ENCODE peak calls at places on chromosomes 11 and 22, in nine cellular contexts. N, Y, I, P, O, A, J, D and B are unnamed samples.

GRCh38 chr11:59172345-59173079 is 580 bp downstream of the DTX4 start:
- DNase-seq in D (no peak), J (peak), N (peak), Y (no peak), A (no peak), O (peak), P (peak), I (peak), B (no peak)

GRCh38 chr22:31572939-31573338 is 76.6 kb downstream of the SFI1 start:
- DNase-seq in I (no peak), A (no peak), P (no peak), O (no peak), D (no peak), J (no peak), N (no peak), Y (no peak), B (no peak)

GRCh38 chr22:30308518-30309230 is 18.1 kb downstream of the TBC1D10A start:
- DNase-seq in A (no peak), P (no peak), D (no peak), J (no peak), N (peak), O (no peak), I (no peak), Y (peak), B (no peak)

GRCh38 chr11:13110929-13111812 is 102.1 kb downstream of the RASSF10 start:
- DNase-seq in J (no peak), N (peak), A (no peak), P (no peak), Y (no peak), D (no peak), O (no peak), I (no peak), B (no peak)

GRCh38 chr11:2769409-2769778 is 69.6 kb upstream of the KCNQ1OT1 start:
- DNase-seq in D (peak), N (no peak), Y (no peak), I (no peak), J (no peak), A (no peak), O (no peak), P (no peak), B (no peak)

GRCh38 chr22:33519140-33519973 is 400.9 kb downstream of the LARGE1 start:
- DNase-seq in J (no peak), Y (no peak), O (no peak), N (no peak), D (no peak), I (peak), A (peak), P (no peak), B (no peak)

GRCh38 chr11:124222407-124222806 is 18.5 kb upstream of the OR8G1 start:
- DNase-seq in P (no peak), Y (no peak), I (no peak), J (no peak), O (no peak), N (no peak), A (no peak), D (no peak), B (no peak)

GRCh38 chr22:31616315-31616980 is 45.6 kb downstream of the PISD start:
- DNase-seq in J (no peak), D (no peak), N (peak), A (no peak), P (no peak), Y (no peak), O (no peak), I (no peak), B (no peak)

GRCh38 chr11:62402226-62402625 is 16.6 kb upstream of the SCGB1A1 start:
- DNase-seq in Y (peak), J (peak), D (peak), I (peak), O (no peak), A (no peak), N (peak), P (no peak), B (peak)

GRCh38 chr11:17766590-17766989 is 32.0 kb downstream of the KCNC1 start:
- DNase-seq in J (no peak), O (no peak), A (no peak), N (no peak), I (no peak), P (peak), Y (no peak), D (no peak), B (no peak)

GRCh38 chr22:47779474-47779873 is 1017.0 kb downstream of the TBC1D22A start:
- DNase-seq in D (no peak), A (no peak), J (no peak), I (no peak), P (no peak), N (no peak), Y (no peak), O (no peak), B (no peak)

GRCh38 chr11:42770444-42771065 is 541.2 kb upstream of the API5 start:
- DNase-seq in Y (no peak), N (no peak), I (no peak), A (peak), J (no peak), P (no peak), O (no peak), D (no peak), B (no peak)

GRCh38 chr11:117002639-117003305 is 95.5 kb downstream of the SIK3 start:
- DNase-seq in P (no peak), A (no peak), D (no peak), J (no peak), N (no peak), I (no peak), Y (no peak), O (no peak), B (no peak)

GRCh38 chr11:64867748-64868462 is 10.5 kb downstream of the EHD1 start:
- DNase-seq in Y (no peak), P (no peak), O (no peak), D (no peak), I (no peak), J (no peak), A (no peak), N (peak), B (no peak)

GRCh38 chr11:3215346-3216026 is 3.1 kb downstream of the MRGPRG start:
- DNase-seq in Y (peak), I (no peak), O (no peak), A (no peak), N (peak), J (no peak), D (peak), P (peak), B (no peak)

GRCh38 chr11:69108030-69108429 is 47.7 kb upstream of the SMIM38 start:
- DNase-seq in J (no peak), O (no peak), Y (no peak), A (no peak), P (peak), I (no peak), D (no peak), N (no peak), B (no peak)

GRCh38 chr11:72568861-72569260 is 105.4 kb downstream of the PDE2A start:
- DNase-seq in D (no peak), A (no peak), Y (no peak), P (no peak), I (no peak), N (no peak), O (no peak), J (no peak), B (peak)

GRCh38 chr22:41177040-41177625 is 28.0 kb upstream of the L3MBTL2 start:
- DNase-seq in D (no peak), P (no peak), Y (no peak), O (no peak), A (no peak), J (no peak), I (no peak), N (peak), B (no peak)

GRCh38 chr22:37304595-37305343 is 22.5 kb downstream of the CYTH4 start:
- DNase-seq in D (no peak), Y (no peak), N (no peak), O (no peak), I (no peak), J (no peak), A (no peak), P (no peak), B (no peak)

GRCh38 chr11:123560001-123560400 is 94.4 kb downstream of the SCN3B start:
- DNase-seq in J (no peak), D (no peak), O (no peak), I (peak), P (peak), A (no peak), Y (peak), N (peak), B (no peak)

GRCh38 chr11:72831521-72832300 is 17.5 kb downstream of the ATG16L2 start:
- DNase-seq in J (peak), N (peak), A (peak), I (peak), O (peak), D (peak), P (peak), Y (peak), B (peak)

GRCh38 chr11:20452585-20452984 is 65.1 kb downstream of the PRMT3 start:
- DNase-seq in N (no peak), J (no peak), A (no peak), P (no peak), I (no peak), D (no peak), O (no peak), Y (no peak), B (no peak)

GRCh38 chr11:1308745-1309497 is 511 bp downstream of the TOLLIP start:
- DNase-seq in A (no peak), N (no peak), P (peak), Y (no peak), O (no peak), D (peak), J (no peak), I (no peak), B (no peak)

GRCh38 chr11:36240746-36241295 is 48.4 kb downstream of the COMMD9 start:
- DNase-seq in N (no peak), P (no peak), I (no peak), O (no peak), D (no peak), A (no peak), Y (no peak), J (no peak), B (no peak)

GRCh38 chr11:2097998-2098690 is 41.0 kb downstream of the IGF2 start:
- DNase-seq in A (no peak), O (no peak), J (no peak), N (no peak), I (no peak), D (peak), Y (peak), P (no peak), B (no peak)

GRCh38 chr11:68692115-68692514 is 7.8 kb downstream of the GAL start:
- DNase-seq in D (no peak), N (no peak), O (no peak), P (no peak), I (no peak), J (no peak), A (no peak), Y (peak), B (no peak)

GRCh38 chr22:37953062-37953436 is 352 bp downstream of the C22orf23 start:
- DNase-seq in P (no peak), N (no peak), A (no peak), D (no peak), J (no peak), O (no peak), Y (no peak), I (no peak), B (no peak)

GRCh38 chr11:70546179-70546940 is 148.0 kb downstream of the CTTN start:
- DNase-seq in I (no peak), N (no peak), P (peak), D (no peak), J (no peak), Y (no peak), O (no peak), A (no peak), B (no peak)

GRCh38 chr11:94563176-94563847 is 3.9 kb upstream of the PIWIL4 start:
- DNase-seq in A (no peak), Y (no peak), D (no peak), J (no peak), I (no peak), O (no peak), P (no peak), N (no peak), B (no peak)

GRCh38 chr11:62337682-62338181 is 484 bp downstream of the ASRGL1 start:
- DNase-seq in J (no peak), P (peak), I (peak), Y (no peak), A (no peak), N (peak), O (no peak), D (peak), B (no peak)

GRCh38 chr11:110772863-110773262 is 60.6 kb upstream of the ARHGAP20 start:
- DNase-seq in N (no peak), O (no peak), P (no peak), J (no peak), Y (no peak), D (no peak), A (no peak), I (no peak), B (no peak)

GRCh38 chr11:103582351-103582909 is 454.0 kb upstream of the DDI1 start:
- DNase-seq in A (no peak), N (no peak), J (no peak), I (no peak), O (no peak), P (no peak), Y (no peak), D (no peak), B (no peak)

GRCh38 chr11:88036701-88037100 is 138.5 kb downstream of the RAB38 start:
- DNase-seq in A (no peak), O (no peak), Y (no peak), I (no peak), D (no peak), N (no peak), J (no peak), P (no peak), B (no peak)

GRCh38 chr22:26887916-26888315 is 230.5 kb downstream of the MIAT start:
- DNase-seq in N (no peak), P (no peak), J (no peak), Y (no peak), D (no peak), I (no peak), O (no peak), A (no peak), B (no peak)

GRCh38 chr11:58711832-58712231 is 19.9 kb downstream of the GLYAT start:
- DNase-seq in I (no peak), Y (no peak), O (no peak), A (no peak), J (no peak), N (no peak), P (no peak), D (no peak), B (no peak)

GRCh38 chr11:1251236-1251770 is 28.4 kb downstream of the MUC5B start:
- DNase-seq in P (no peak), O (no peak), N (peak), J (no peak), I (no peak), A (no peak), D (no peak), Y (no peak), B (no peak)

GRCh38 chr11:45662096-45662664 is 3.2 kb downstream of the CHST1 start:
- DNase-seq in O (no peak), D (peak), J (no peak), N (peak), I (peak), A (no peak), Y (peak), P (peak), B (no peak)

GRCh38 chr11:45665206-45665932 is at the start of gene CHST1:
- DNase-seq in P (peak), A (no peak), D (peak), I (peak), Y (peak), J (no peak), N (peak), O (no peak), B (no peak)

GRCh38 chr11:45662665-45663485 is 2.5 kb downstream of the CHST1 start:
- DNase-seq in O (no peak), P (peak), I (peak), N (peak), A (no peak), J (no peak), D (peak), Y (peak), B (no peak)

GRCh38 chr11:45664376-45665205 is 831 bp downstream of the CHST1 start:
- DNase-seq in P (peak), J (no peak), A (no peak), O (no peak), N (peak), Y (peak), I (peak), D (peak), B (no peak)

DNA sequence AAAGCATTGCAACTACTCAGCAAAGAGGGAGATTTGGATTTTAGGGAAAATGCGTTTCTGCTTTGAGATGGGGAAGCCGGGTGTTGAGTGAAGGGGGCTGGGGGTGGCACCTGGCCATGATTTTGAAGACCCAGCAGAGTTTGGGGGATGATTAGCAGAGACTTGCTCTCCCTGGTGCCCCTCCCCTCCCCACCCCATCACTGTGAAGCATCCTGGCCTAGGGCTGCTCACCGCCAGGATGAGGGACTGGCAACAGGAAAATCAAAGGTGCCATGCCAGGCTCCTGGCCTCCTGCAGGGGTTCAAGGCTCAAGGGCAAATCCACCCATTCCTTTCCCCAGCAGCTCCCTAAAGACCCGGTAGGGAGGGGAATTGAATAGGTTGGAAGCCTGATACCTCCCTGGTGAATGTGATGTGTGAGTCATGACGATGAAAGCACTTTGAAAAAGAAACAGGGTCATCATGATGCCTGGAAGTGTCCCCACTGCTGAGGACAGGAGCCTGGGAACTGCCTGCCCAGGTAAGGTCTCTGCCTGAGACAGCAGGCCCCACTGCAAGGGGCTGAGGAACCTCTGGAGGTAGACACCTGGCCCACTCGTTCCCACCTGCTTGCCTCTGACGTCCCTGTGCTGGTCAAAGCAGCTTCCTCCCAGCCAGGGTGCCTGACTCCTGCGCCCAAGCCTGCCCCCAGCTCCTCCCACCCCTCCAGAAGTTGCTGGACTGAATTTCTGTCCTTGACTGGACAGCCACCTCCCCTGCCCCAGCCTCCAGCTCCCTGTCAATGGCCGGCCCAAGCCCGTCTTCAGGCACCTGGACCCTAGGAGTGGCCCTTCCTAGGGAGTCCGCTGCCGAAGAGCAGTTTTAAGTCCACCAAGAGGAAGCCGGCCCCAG is 1.7 kb downstream of the CHST1 start:
- DNase-seq in O (no peak), A (no peak), Y (peak), P (peak), J (no peak), D (peak), N (peak), I (peak), B (no peak)
- H3K4me3 ChIP-seq in O (no peak), A (peak), Y (no peak), P (peak), J (no peak), D (peak), N (no peak), I (peak), B (peak)

GRCh38 chr11:131913267-131913666 is 542.9 kb downstream of the NTM start:
- DNase-seq in J (no peak), D (no peak), P (no peak), N (no peak), A (no peak), Y (no peak), O (no peak), I (no peak), B (no peak)
- H3K27ac ChIP-seq in J (no peak), D (no peak), P (no peak), N (no peak), A (no peak), Y (no peak), O (no peak), I (no peak), B (no peak)

DNA sequence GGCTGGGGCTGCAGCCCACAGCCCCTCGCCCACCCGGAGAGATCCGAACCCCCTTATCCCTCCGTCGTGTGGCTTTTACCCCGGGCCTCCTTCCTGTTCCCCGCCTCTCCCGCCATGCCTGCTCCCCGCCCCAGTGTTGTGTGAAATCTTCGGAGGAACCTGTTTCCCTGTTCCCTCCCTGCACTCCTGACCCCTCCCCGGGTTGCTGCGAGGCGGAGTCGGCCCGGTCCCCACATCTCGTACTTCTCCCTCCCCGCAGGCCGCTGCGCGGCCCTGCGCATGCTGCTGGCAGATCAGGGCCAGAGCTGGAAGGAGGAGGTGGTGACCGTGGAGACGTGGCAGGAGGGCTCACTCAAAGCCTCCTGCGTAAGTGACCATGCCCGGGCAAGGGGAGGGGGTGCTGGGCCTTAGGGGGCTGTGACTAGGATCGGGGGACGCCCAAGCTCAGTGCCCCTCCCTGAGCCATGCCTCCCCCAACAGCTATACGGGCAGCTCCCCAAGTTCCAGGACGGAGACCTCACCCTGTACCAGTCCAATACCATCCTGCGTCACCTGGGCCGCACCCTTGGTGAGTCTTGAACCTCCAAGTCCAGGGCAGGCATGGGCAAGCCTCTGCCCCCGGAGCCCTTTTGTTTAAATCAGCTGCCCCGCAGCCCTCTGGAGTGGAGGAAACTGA is 731 bp downstream of the GSTP1 start:
- DNase-seq in N (peak), Y (peak), J (no peak), D (peak), O (no peak), P (peak), I (peak), A (no peak), B (peak)
- H3K4me3 ChIP-seq in N (peak), Y (peak), J (peak), D (peak), O (peak), P (peak), I (peak), A (peak), B (peak)

GRCh38 chr11:96139692-96140091 is 203.3 kb downstream of the MAML2 start:
- DNase-seq in P (no peak), A (no peak), Y (no peak), J (no peak), O (no peak), N (no peak), I (no peak), D (no peak), B (no peak)
- H3K27ac ChIP-seq in P (no peak), A (no peak), Y (no peak), J (no peak), O (no peak), N (no peak), I (no peak), D (no peak), B (no peak)

DNA sequence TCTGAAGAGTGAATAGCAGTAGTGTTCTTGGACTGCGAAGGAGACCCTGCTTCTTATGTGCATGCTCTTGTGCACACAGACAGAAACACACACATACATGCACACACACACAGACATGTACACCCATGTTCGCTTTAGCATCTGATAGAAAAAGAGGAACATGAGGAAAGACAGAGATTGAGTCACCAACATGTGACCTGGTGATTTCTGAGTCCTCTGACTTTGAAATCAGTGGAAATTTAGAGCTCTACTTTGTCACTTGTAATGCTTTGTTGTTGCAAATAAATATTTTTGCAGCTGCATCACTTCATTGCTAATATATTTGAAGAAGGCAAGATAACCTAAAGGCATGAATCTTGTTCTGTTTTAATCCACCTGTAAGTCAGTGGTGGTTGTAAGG is 23.8 kb downstream of the CD44 start:
- DNase-seq in O (no peak), Y (no peak), J (no peak), D (no peak), I (no peak), N (no peak), P (no peak), A (no peak), B (no peak)
- H3K4me3 ChIP-seq in O (no peak), Y (no peak), J (peak), D (no peak), I (no peak), N (no peak), P (no peak), A (no peak), B (no peak)

DNA sequence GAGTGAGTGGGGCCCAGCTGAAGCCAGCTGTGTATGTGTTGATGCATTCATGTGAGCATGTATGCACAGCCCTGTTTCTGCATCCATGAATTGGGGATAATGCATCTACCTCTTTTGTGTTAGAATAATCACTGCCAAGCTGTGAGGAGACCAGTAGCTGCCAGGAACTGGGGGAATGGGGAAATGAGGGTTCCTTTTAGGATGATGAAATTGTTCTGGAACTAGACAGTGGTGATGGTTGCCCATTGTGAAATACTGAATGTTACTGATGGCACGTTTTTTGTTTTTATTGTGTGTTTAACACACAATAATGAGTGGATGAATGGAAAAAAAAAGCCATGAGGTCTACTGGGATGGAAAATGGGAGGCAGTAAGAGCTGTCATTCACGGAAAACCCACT is 45.3 kb upstream of the WNT11 start:
- DNase-seq in D (no peak), P (no peak), A (no peak), O (no peak), Y (no peak), I (no peak), J (no peak), N (no peak), B (no peak)
- H3K27ac ChIP-seq in D (peak), P (no peak), A (no peak), O (no peak), Y (no peak), I (no peak), J (no peak), N (peak), B (no peak)